ENCODE peak calls at places on chromosomes 4 and X, in four cellular contexts. J is HepG2, O is GM12878, F is K562. I is an unnamed sample.

GRCh38 chr4:85555210-85555609 is 80.3 kb downstream of the ARHGAP24 start:
- DNase-seq in O (peak; percentile 58), J (no peak), F (no peak), I (no peak)

GRCh38 chrX:154308108-154308946 is 12.7 kb downstream of the TKTL1 start:
- DNase-seq in J (peak; percentile 16), F (peak; percentile 59), O (no peak), I (peak; percentile 39)

GRCh38 chr4:38058186-38058585 is 98.0 kb downstream of the PTTG2 start:
- DNase-seq in J (no peak), O (no peak), F (no peak), I (no peak)

GRCh38 chr4:87529187-87529586 is at the start of gene SPARCL1:
- DNase-seq in O (no peak), J (no peak), F (no peak), I (no peak)

GRCh38 chr4:2867758-2868491 is 24.3 kb downstream of the ADD1 start:
- DNase-seq in F (peak; percentile 84), J (peak; percentile 32), O (no peak), I (no peak)

GRCh38 chr4:103778221-103778620 is 58.4 kb upstream of the TACR3 start:
- DNase-seq in F (no peak), J (no peak), O (no peak), I (no peak)

GRCh38 chrX:70208479-70208878 is 26.0 kb upstream of the AWAT1 start:
- DNase-seq in O (no peak), F (no peak), J (no peak), I (no peak)

GRCh38 chr4:74365761-74366160 is 816 bp downstream of the EREG start:
- DNase-seq in O (no peak), J (no peak), F (peak; percentile 20), I (no peak)

GRCh38 chr4:112982677-112983076 is 66.8 kb upstream of the ANK2 start:
- DNase-seq in F (no peak), J (no peak), O (no peak), I (no peak)

GRCh38 chr4:185638548-185639301 is 103.4 kb upstream of the PDLIM3 start:
- DNase-seq in F (no peak), O (no peak), J (no peak), I (no peak)

GRCh38 chr4:137961051-137961438 is 281.1 kb downstream of the SLC7A11 start:
- DNase-seq in J (no peak), O (no peak), F (no peak), I (peak; percentile 1)

GRCh38 chr4:90126805-90127204 is 389 bp upstream of the CCSER1 start:
- DNase-seq in J (no peak), F (no peak), O (no peak), I (no peak)

GRCh38 chr4:38145033-38145673 is 185.0 kb downstream of the PTTG2 start:
- DNase-seq in J (no peak), F (no peak), O (no peak), I (no peak)

GRCh38 chrX:459611-460010 is 72.9 kb upstream of the PPP2R3B start:
- DNase-seq in J (no peak), O (no peak), F (no peak), I (no peak)

GRCh38 chr4:4327652-4328121 is 37.6 kb downstream of the ZBTB49 start:
- DNase-seq in F (peak; percentile 82), O (no peak), J (peak; percentile 62), I (peak; percentile 11)

GRCh38 chr4:186805020-186805820 is 81.6 kb upstream of the FAT1 start:
- DNase-seq in O (no peak), F (no peak), J (peak; percentile 88), I (peak; percentile 33)

GRCh38 chr4:176443117-176443516 is 123.4 kb downstream of the SPCS3 start:
- DNase-seq in J (no peak), F (no peak), O (no peak), I (peak; percentile 82)

GRCh38 chr4:100631281-100631968 is 113.6 kb upstream of the EMCN start:
- DNase-seq in J (no peak), O (no peak), F (no peak), I (no peak)

GRCh38 chr4:18389118-18389517 is 367.6 kb upstream of the LCORL start:
- DNase-seq in J (no peak), F (no peak), O (no peak), I (no peak)

GRCh38 chrX:45274576-45274975 is 73.9 kb upstream of the DIPK2B start:
- DNase-seq in F (no peak), O (no peak), J (no peak), I (no peak)

GRCh38 chr4:52545099-52546069 is 113.7 kb downstream of the USP46 start:
- DNase-seq in F (peak; percentile 74), O (peak; percentile 7), J (peak; percentile 49), I (peak; percentile 48)

GRCh38 chr4:174669278-174669677 is 147.0 kb upstream of the HPGD start:
- DNase-seq in J (no peak), O (no peak), F (no peak), I (peak; percentile 81)

GRCh38 chrX:74438771-74439170 is 17.5 kb downstream of the SLC16A2 start:
- DNase-seq in F (no peak), J (no peak), O (no peak), I (no peak)

GRCh38 chrX:45850197-45850774 is 649.6 kb upstream of the DIPK2B start:
- DNase-seq in F (no peak), J (no peak), O (no peak), I (no peak)

GRCh38 chrX:47697171-47697570 is 38.2 kb upstream of the UXT start:
- DNase-seq in F (no peak), O (no peak), J (no peak), I (no peak)

GRCh38 chr4:3054169-3054759 is 20.1 kb downstream of the HTT-AS start:
- DNase-seq in J (no peak), O (no peak), F (no peak), I (no peak)

GRCh38 chrX:48468247-48468671 is 1.8 kb downstream of the SLC38A5 start:
- DNase-seq in J (no peak), F (peak; percentile 83), O (no peak), I (no peak)

GRCh38 chr4:115664285-115664684 is 550.9 kb upstream of the NDST4 start:
- DNase-seq in O (no peak), F (no peak), J (no peak), I (no peak)

GRCh38 chr4:139665690-139666529 is at the start of gene MGST2:
- DNase-seq in O (no peak), J (peak; percentile 98), F (peak; percentile 88), I (peak; percentile 62)

GRCh38 chrX:44675364-44676024 is 132.8 kb upstream of the FUNDC1 start:
- DNase-seq in O (no peak), J (no peak), F (peak; percentile 30), I (peak; percentile 61)

GRCh38 chr4:108834787-108835384 is 72.0 kb upstream of the ETNPPL start:
- DNase-seq in O (no peak), F (peak; percentile 20), J (peak; percentile 23), I (peak; percentile 17)

GRCh38 chr4:111283066-111283677 is 660.3 kb upstream of the PITX2 start:
- DNase-seq in F (peak; percentile 25), O (no peak), J (peak; percentile 39), I (peak; percentile 7)

GRCh38 chr4:51843309-51844156 is 580 bp downstream of the DCUN1D4 start:
- DNase-seq in F (peak; percentile 87), O (no peak), J (peak; percentile 28), I (peak; percentile 30)

DNA sequence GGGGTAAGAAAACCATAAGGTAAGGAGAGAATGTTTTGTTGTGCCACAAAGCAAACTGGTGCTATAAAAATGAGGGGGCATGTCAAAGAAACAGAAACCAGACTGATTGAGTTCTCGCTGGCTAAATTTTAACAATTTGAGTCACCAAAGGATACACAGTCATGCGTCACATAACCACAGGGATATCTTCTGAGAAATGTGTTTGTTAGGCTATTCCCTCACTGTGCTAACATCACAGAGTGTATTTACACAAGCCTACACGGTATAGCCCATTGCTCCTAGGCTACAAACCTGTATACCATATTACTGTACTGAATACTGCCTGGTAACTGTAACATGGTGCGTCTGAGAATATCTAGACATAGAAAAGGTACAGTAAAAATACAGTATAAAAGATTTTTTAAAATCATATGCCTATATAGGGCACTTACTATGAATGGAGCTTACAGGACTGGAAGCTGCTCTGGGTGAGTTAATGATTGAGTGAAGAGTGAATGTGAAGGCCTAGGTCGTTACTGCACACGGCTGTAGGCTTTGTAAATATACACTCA is 50.1 kb downstream of the FBXW7 start:
- DNase-seq in J (peak; percentile 97), F (no peak), O (peak; percentile 86), I (peak; percentile 16)
- TF ChIP-seq ESRRA in J (no peak), F (no peak), O (no peak), I (no peak)

DNA sequence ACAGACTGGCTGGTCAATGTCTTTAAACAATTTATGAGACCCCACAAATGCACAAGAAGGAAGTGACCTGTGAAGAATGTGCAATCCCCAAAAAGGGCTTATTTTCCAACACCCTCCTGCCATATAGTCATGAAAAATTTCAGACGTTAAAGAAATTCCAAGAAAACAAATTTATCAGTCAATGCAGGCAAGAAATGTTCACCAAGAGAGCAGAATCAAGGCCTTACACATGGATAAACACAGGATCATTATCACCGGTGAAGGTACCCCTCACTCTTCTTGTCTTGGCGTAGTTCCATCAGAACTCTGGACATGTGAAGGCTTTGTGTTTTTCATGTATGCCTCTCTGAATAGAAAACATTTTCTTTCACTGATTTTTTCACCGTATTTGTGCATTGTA is 186.7 kb upstream of the GALNTL6 start:
- DNase-seq in O (no peak), F (peak; percentile 10), J (no peak), I (no peak)
- H3K4me3 ChIP-seq in O (no peak overlapping the region), F (no peak overlapping the region), J (no peak overlapping the region), I (no peak overlapping the region)

GRCh38 chrX:54785901-54786300 is 12.2 kb downstream of the ITIH6 start:
- DNase-seq in F (peak; percentile 9), J (peak; percentile 7), O (no peak), I (peak; percentile 21)
- TF ChIP-seq ESRRA in F (no peak), J (no peak), O (no peak), I (no peak)

DNA sequence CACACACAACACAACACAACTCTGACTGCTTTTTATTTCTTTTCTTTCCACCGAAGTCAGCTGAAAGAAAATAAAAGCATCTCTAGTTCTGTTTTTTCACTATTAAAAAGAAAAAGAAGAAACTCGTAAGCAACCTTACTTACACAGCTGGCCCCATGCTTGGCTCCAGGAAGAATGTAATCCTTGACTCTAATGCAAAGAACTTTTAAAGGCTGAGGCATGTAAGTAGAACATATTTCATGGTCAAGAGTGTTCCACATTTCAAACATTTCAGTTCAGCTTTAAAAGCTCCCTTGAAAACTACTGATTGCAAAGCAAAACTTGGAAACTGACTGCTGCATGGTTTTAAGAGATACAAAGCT is 648 bp downstream of the GASK1B start:
- DNase-seq in O (no peak), F (no peak), J (no peak), I (no peak)
- H3K4me3 ChIP-seq in O (no peak overlapping the region), F (no peak overlapping the region), J (peak overlapping the region; percentile 87), I (peak overlapping the region; percentile 23)

GRCh38 chr4:62522273-62522672 is 1322.1 kb downstream of the ADGRL3 start:
- DNase-seq in F (no peak), O (no peak), J (no peak), I (no peak)

GRCh38 chr4:62512271-62512670 is 1312.1 kb downstream of the ADGRL3 start:
- DNase-seq in F (no peak), J (no peak), O (no peak), I (no peak)

DNA sequence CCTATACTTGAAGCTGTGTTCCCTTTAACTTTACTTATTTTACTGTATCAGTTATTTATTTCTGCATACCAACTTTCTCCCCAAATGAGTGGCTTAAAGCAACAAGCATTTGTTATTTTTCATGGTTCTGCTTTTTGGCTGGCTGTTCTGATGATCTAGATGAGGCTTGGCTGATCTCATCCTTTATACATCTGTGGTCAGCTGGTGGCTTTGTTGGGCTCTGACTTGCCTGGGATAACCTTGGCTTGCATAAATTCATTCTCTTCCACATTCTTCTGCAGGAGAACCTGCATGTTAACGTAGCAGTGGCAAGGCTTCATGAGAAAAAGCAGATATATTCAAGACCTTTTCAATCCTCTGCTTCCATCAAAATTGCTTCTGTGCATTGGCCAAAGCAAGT is 1317.6 kb downstream of the ADGRL3 start:
- DNase-seq in F (no peak), O (no peak), J (no peak), I (no peak)
- TF ChIP-seq ESRRA in F (no peak), O (no peak), J (no peak), I (no peak)